ENCODE peak calls at places on chromosomes 7 and 10, in nine cellular contexts. One of them, this sample, is unnamed. For H3K27me3, the result is how much of the 10 kb centered on the place peaks cover.

GRCh38 chr7:38017320-38017719 is 96.9 kb downstream of the EPDR1 start:
- DNase-seq in suprapubic skin: no peak
- DNase-seq in breast epithelium: no peak
- DNase-seq in spleen: no peak
- DNase-seq in prostate gland: no peak
- DNase-seq in vagina: no peak
- DNase-seq in HCT116: no peak
- DNase-seq in endothelial cell of umbilical vein: no peak
- DNase-seq in sigmoid colon: no peak
- DNase-seq in this sample: no peak

GRCh38 chr7:12584940-12585339 is 14.4 kb downstream of the SCIN start:
- DNase-seq in suprapubic skin: no peak
- DNase-seq in breast epithelium: no peak
- DNase-seq in spleen: no peak
- DNase-seq in prostate gland: no peak
- DNase-seq in vagina: no peak
- DNase-seq in HCT116: no peak
- DNase-seq in endothelial cell of umbilical vein: peak
- DNase-seq in sigmoid colon: no peak
- DNase-seq in this sample: no peak

GRCh38 chr10:21757601-21757901 is 223.5 kb downstream of the MLLT10 start:
- DNase-seq in suprapubic skin: no peak
- DNase-seq in breast epithelium: no peak
- DNase-seq in spleen: no peak
- DNase-seq in prostate gland: no peak
- DNase-seq in vagina: no peak
- DNase-seq in HCT116: no peak
- DNase-seq in endothelial cell of umbilical vein: no peak
- DNase-seq in sigmoid colon: no peak
- DNase-seq in this sample: no peak

GRCh38 chr7:84025332-84025927 is 169.2 kb downstream of the SEMA3A start:
- DNase-seq in suprapubic skin: no peak
- DNase-seq in breast epithelium: peak
- DNase-seq in spleen: no peak
- DNase-seq in prostate gland: no peak
- DNase-seq in vagina: no peak
- DNase-seq in HCT116: peak
- DNase-seq in endothelial cell of umbilical vein: peak
- DNase-seq in sigmoid colon: peak
- DNase-seq in this sample: no peak

GRCh38 chr7:155594961-155595366 is 48.6 kb upstream of the CNPY1 start:
- DNase-seq in suprapubic skin: no peak
- DNase-seq in breast epithelium: no peak
- DNase-seq in spleen: no peak
- DNase-seq in prostate gland: no peak
- DNase-seq in vagina: no peak
- DNase-seq in HCT116: no peak
- DNase-seq in endothelial cell of umbilical vein: no peak
- DNase-seq in sigmoid colon: no peak
- DNase-seq in this sample: peak

GRCh38 chr7:150322833-150323681 is at the start of the genes ACTR3C and LRRC61:
- DNase-seq in suprapubic skin: no peak
- DNase-seq in breast epithelium: no peak
- DNase-seq in spleen: peak
- DNase-seq in prostate gland: peak
- DNase-seq in vagina: no peak
- DNase-seq in HCT116: no peak
- DNase-seq in endothelial cell of umbilical vein: no peak
- DNase-seq in sigmoid colon: no peak
- DNase-seq in this sample: no peak

GRCh38 chr10:60291354-60291930 is 98.2 kb downstream of the ANK3 start:
- DNase-seq in suprapubic skin: no peak
- DNase-seq in breast epithelium: no peak
- DNase-seq in spleen: no peak
- DNase-seq in prostate gland: no peak
- DNase-seq in vagina: no peak
- DNase-seq in HCT116: no peak
- DNase-seq in endothelial cell of umbilical vein: no peak
- DNase-seq in sigmoid colon: no peak
- DNase-seq in this sample: no peak

GRCh38 chr7:80307251-80307856 is 172.7 kb downstream of the GNAI1 start:
- DNase-seq in suprapubic skin: no peak
- DNase-seq in breast epithelium: no peak
- DNase-seq in spleen: no peak
- DNase-seq in prostate gland: no peak
- DNase-seq in vagina: no peak
- DNase-seq in HCT116: no peak
- DNase-seq in endothelial cell of umbilical vein: no peak
- DNase-seq in sigmoid colon: no peak
- DNase-seq in this sample: no peak

GRCh38 chr7:223118-223800 is 30.9 kb downstream of the FAM20C start:
- DNase-seq in suprapubic skin: no peak
- DNase-seq in breast epithelium: no peak
- DNase-seq in spleen: no peak
- DNase-seq in prostate gland: no peak
- DNase-seq in vagina: no peak
- DNase-seq in HCT116: no peak
- DNase-seq in endothelial cell of umbilical vein: no peak
- DNase-seq in sigmoid colon: no peak
- DNase-seq in this sample: no peak

GRCh38 chr10:14377591-14377990 is 46.9 kb upstream of the FRMD4A start:
- DNase-seq in suprapubic skin: no peak
- DNase-seq in breast epithelium: no peak
- DNase-seq in spleen: no peak
- DNase-seq in prostate gland: no peak
- DNase-seq in vagina: no peak
- DNase-seq in HCT116: no peak
- DNase-seq in endothelial cell of umbilical vein: no peak
- DNase-seq in sigmoid colon: no peak
- DNase-seq in this sample: no peak

GRCh38 chr7:105637755-105638154 is 56.5 kb upstream of the EFCAB10 start:
- DNase-seq in suprapubic skin: no peak
- DNase-seq in breast epithelium: no peak
- DNase-seq in spleen: no peak
- DNase-seq in prostate gland: no peak
- DNase-seq in vagina: no peak
- DNase-seq in HCT116: no peak
- DNase-seq in endothelial cell of umbilical vein: no peak
- DNase-seq in sigmoid colon: peak
- DNase-seq in this sample: no peak

GRCh38 chr7:36607741-36608140 is 116.6 kb downstream of the AOAH start:
- DNase-seq in suprapubic skin: no peak
- DNase-seq in breast epithelium: no peak
- DNase-seq in spleen: no peak
- DNase-seq in prostate gland: no peak
- DNase-seq in vagina: no peak
- DNase-seq in HCT116: no peak
- DNase-seq in endothelial cell of umbilical vein: no peak
- DNase-seq in sigmoid colon: no peak
- DNase-seq in this sample: no peak

GRCh38 chr7:79964463-79964862 is 170.2 kb upstream of the GNAI1 start:
- DNase-seq in suprapubic skin: no peak
- DNase-seq in breast epithelium: no peak
- DNase-seq in spleen: no peak
- DNase-seq in prostate gland: no peak
- DNase-seq in vagina: no peak
- DNase-seq in HCT116: no peak
- DNase-seq in endothelial cell of umbilical vein: no peak
- DNase-seq in sigmoid colon: no peak
- DNase-seq in this sample: no peak

GRCh38 chr7:132656846-132657776 is 80.8 kb upstream of the PLXNA4 start:
- DNase-seq in suprapubic skin: no peak
- DNase-seq in breast epithelium: no peak
- DNase-seq in spleen: no peak
- DNase-seq in prostate gland: no peak
- DNase-seq in vagina: no peak
- DNase-seq in HCT116: peak
- DNase-seq in endothelial cell of umbilical vein: peak
- DNase-seq in sigmoid colon: no peak
- DNase-seq in this sample: peak

GRCh38 chr10:6871128-6871527 is 291.1 kb upstream of the PRKCQ start:
- DNase-seq in suprapubic skin: no peak
- DNase-seq in breast epithelium: no peak
- DNase-seq in spleen: no peak
- DNase-seq in prostate gland: no peak
- DNase-seq in vagina: no peak
- DNase-seq in HCT116: no peak
- DNase-seq in endothelial cell of umbilical vein: no peak
- DNase-seq in sigmoid colon: no peak
- DNase-seq in this sample: no peak

GRCh38 chr7:140033779-140034363 is 28.9 kb downstream of the PARP12 start:
- DNase-seq in suprapubic skin: no peak
- DNase-seq in breast epithelium: no peak
- DNase-seq in spleen: no peak
- DNase-seq in prostate gland: no peak
- DNase-seq in vagina: no peak
- DNase-seq in HCT116: no peak
- DNase-seq in endothelial cell of umbilical vein: no peak
- DNase-seq in sigmoid colon: no peak
- DNase-seq in this sample: no peak

GRCh38 chr7:7304705-7305475 is 122.5 kb downstream of the C1GALT1 start:
- DNase-seq in suprapubic skin: no peak
- DNase-seq in breast epithelium: peak
- DNase-seq in spleen: no peak
- DNase-seq in prostate gland: no peak
- DNase-seq in vagina: no peak
- DNase-seq in HCT116: no peak
- DNase-seq in endothelial cell of umbilical vein: no peak
- DNase-seq in sigmoid colon: no peak
- DNase-seq in this sample: no peak

GRCh38 chr10:60388709-60389241 is 900 bp downstream of the ANK3 start:
- DNase-seq in suprapubic skin: no peak
- DNase-seq in breast epithelium: no peak
- DNase-seq in spleen: no peak
- DNase-seq in prostate gland: no peak
- DNase-seq in vagina: no peak
- DNase-seq in HCT116: no peak
- DNase-seq in endothelial cell of umbilical vein: peak
- DNase-seq in sigmoid colon: no peak
- DNase-seq in this sample: no peak

GRCh38 chr10:62384057-62384446 is 9.9 kb downstream of the ZNF365 start:
- DNase-seq in suprapubic skin: no peak
- DNase-seq in breast epithelium: no peak
- DNase-seq in spleen: no peak
- DNase-seq in prostate gland: no peak
- DNase-seq in vagina: no peak
- DNase-seq in HCT116: peak
- DNase-seq in endothelial cell of umbilical vein: peak
- DNase-seq in sigmoid colon: no peak
- DNase-seq in this sample: no peak

DNA sequence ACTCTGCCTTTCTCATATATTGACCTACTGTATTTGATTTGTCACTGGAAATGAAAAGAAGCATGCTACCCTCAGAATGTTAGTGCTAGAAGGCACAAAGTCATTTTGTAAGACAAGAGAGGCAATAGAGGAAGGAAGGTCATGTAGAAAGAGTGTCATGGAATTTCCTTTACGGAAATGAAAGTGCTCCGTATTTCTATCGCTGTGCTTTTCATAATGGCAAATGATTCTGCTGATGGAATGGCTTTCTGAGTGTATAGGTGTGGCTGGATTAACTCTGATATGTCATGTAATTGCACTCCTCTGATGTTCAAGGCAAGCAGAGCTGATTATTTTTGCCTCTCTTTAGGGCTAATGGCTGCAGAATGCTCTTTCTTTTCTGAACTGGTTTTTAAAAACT is 15.5 kb upstream of the STEAP4 start:
- DNase-seq in suprapubic skin: no peak
- DNase-seq in breast epithelium: no peak
- DNase-seq in spleen: no peak
- DNase-seq in prostate gland: no peak
- DNase-seq in vagina: no peak
- DNase-seq in HCT116: no peak
- DNase-seq in endothelial cell of umbilical vein: no peak
- DNase-seq in sigmoid colon: no peak
- DNase-seq in this sample: peak
- TF ChIP-seq POLR2AphosphoS5 in suprapubic skin: no peak
- TF ChIP-seq POLR2AphosphoS5 in breast epithelium: no peak
- TF ChIP-seq POLR2AphosphoS5 in spleen: no peak
- TF ChIP-seq POLR2AphosphoS5 in prostate gland: no peak
- TF ChIP-seq POLR2AphosphoS5 in vagina: no peak
- TF ChIP-seq POLR2AphosphoS5 in HCT116: no peak
- TF ChIP-seq POLR2AphosphoS5 in endothelial cell of umbilical vein: no peak
- TF ChIP-seq POLR2AphosphoS5 in sigmoid colon: no peak
- TF ChIP-seq POLR2AphosphoS5 in this sample: no peak

GRCh38 chr10:84224411-84225028 is 824 bp downstream of the LRIT2 start:
- DNase-seq in suprapubic skin: no peak
- DNase-seq in breast epithelium: no peak
- DNase-seq in spleen: no peak
- DNase-seq in prostate gland: no peak
- DNase-seq in vagina: no peak
- DNase-seq in HCT116: no peak
- DNase-seq in endothelial cell of umbilical vein: no peak
- DNase-seq in sigmoid colon: no peak
- DNase-seq in this sample: no peak
- H3K27me3 ChIP-seq in suprapubic skin: under half
- H3K27me3 ChIP-seq in breast epithelium: under half
- H3K27me3 ChIP-seq in spleen: under half
- H3K27me3 ChIP-seq in prostate gland: under half
- H3K27me3 ChIP-seq in vagina: under half
- H3K27me3 ChIP-seq in HCT116: under half
- H3K27me3 ChIP-seq in endothelial cell of umbilical vein: under half
- H3K27me3 ChIP-seq in sigmoid colon: under half
- H3K27me3 ChIP-seq in this sample: under half

GRCh38 chr7:65955718-65956117 is 26.3 kb downstream of the GUSB start:
- DNase-seq in suprapubic skin: no peak
- DNase-seq in breast epithelium: no peak
- DNase-seq in spleen: no peak
- DNase-seq in prostate gland: no peak
- DNase-seq in vagina: peak
- DNase-seq in HCT116: no peak
- DNase-seq in endothelial cell of umbilical vein: no peak
- DNase-seq in sigmoid colon: no peak
- DNase-seq in this sample: no peak

GRCh38 chr7:65962033-65962432 is 20.0 kb downstream of the GUSB start:
- DNase-seq in suprapubic skin: no peak
- DNase-seq in breast epithelium: no peak
- DNase-seq in spleen: peak
- DNase-seq in prostate gland: no peak
- DNase-seq in vagina: no peak
- DNase-seq in HCT116: no peak
- DNase-seq in endothelial cell of umbilical vein: no peak
- DNase-seq in sigmoid colon: no peak
- DNase-seq in this sample: no peak

GRCh38 chr7:65966167-65966566 is 15.8 kb downstream of the GUSB start:
- DNase-seq in suprapubic skin: no peak
- DNase-seq in breast epithelium: no peak
- DNase-seq in spleen: peak
- DNase-seq in prostate gland: no peak
- DNase-seq in vagina: no peak
- DNase-seq in HCT116: no peak
- DNase-seq in endothelial cell of umbilical vein: no peak
- DNase-seq in sigmoid colon: peak
- DNase-seq in this sample: no peak

GRCh38 chr7:65960351-65961074 is 21.5 kb downstream of the GUSB start:
- DNase-seq in suprapubic skin: no peak
- DNase-seq in breast epithelium: no peak
- DNase-seq in spleen: peak
- DNase-seq in prostate gland: peak
- DNase-seq in vagina: no peak
- DNase-seq in HCT116: no peak
- DNase-seq in endothelial cell of umbilical vein: no peak
- DNase-seq in sigmoid colon: no peak
- DNase-seq in this sample: no peak
- TF ChIP-seq POLR2AphosphoS5 in suprapubic skin: no peak
- TF ChIP-seq POLR2AphosphoS5 in breast epithelium: no peak
- TF ChIP-seq POLR2AphosphoS5 in spleen: no peak
- TF ChIP-seq POLR2AphosphoS5 in prostate gland: peak
- TF ChIP-seq POLR2AphosphoS5 in vagina: no peak
- TF ChIP-seq POLR2AphosphoS5 in HCT116: no peak
- TF ChIP-seq POLR2AphosphoS5 in endothelial cell of umbilical vein: no peak
- TF ChIP-seq POLR2AphosphoS5 in sigmoid colon: no peak
- TF ChIP-seq POLR2AphosphoS5 in this sample: no peak

GRCh38 chr10:100672199-100672598 is 73.2 kb upstream of the PAX2 start:
- DNase-seq in suprapubic skin: no peak
- DNase-seq in breast epithelium: no peak
- DNase-seq in spleen: no peak
- DNase-seq in prostate gland: no peak
- DNase-seq in vagina: no peak
- DNase-seq in HCT116: no peak
- DNase-seq in endothelial cell of umbilical vein: no peak
- DNase-seq in sigmoid colon: no peak
- DNase-seq in this sample: no peak
- H3K27me3 ChIP-seq in suprapubic skin: half or more
- H3K27me3 ChIP-seq in breast epithelium: half or more
- H3K27me3 ChIP-seq in spleen: half or more
- H3K27me3 ChIP-seq in prostate gland: under half
- H3K27me3 ChIP-seq in vagina: under half
- H3K27me3 ChIP-seq in HCT116: under half
- H3K27me3 ChIP-seq in endothelial cell of umbilical vein: under half
- H3K27me3 ChIP-seq in sigmoid colon: half or more
- H3K27me3 ChIP-seq in this sample: under half